ENCODE peak calls at places on chromosome 4, in six cellular contexts. N is CD8-positive, alpha-beta memory T cell; C is GM12878; D is activated T-cell treated with anti-CD3 and anti-CD28 coated beads for 48 hours; O is activated CD4-positive, alpha-beta T cell treated with anti-CD3 and anti-CD28 coated beads, Interleukin-2, amount 50 U/mL, for 1 hour; I is kidney glomerular epithelial cell. R is an unnamed sample.

GRCh38 chr4:63296773-63297172 is 1112.5 kb downstream of the TECRL start:
- DNase-seq in O (no peak), N (no peak), D (no peak), I (no peak), C (no peak), R (no peak)

GRCh38 chr4:82661601-82662000 is 99.8 kb upstream of the TMEM150C start:
- DNase-seq in O (no peak), C (no peak), I (no peak), N (no peak), D (no peak), R (no peak)

GRCh38 chr4:15042529-15043167 is 40.4 kb downstream of the CPEB2 start:
- DNase-seq in O (no peak), D (no peak), N (no peak), C (no peak), I (peak; percentile 64), R (no peak)

GRCh38 chr4:150515135-150515534 is 66.8 kb upstream of the MAB21L2 start:
- DNase-seq in O (no peak), I (no peak), N (no peak), D (no peak), C (no peak), R (no peak)

GRCh38 chr4:71303850-71304249 is 35.0 kb upstream of the SLC4A4 start:
- DNase-seq in I (no peak), O (no peak), D (no peak), C (no peak), N (no peak), R (no peak)

GRCh38 chr4:39255916-39256315 is 73.6 kb downstream of the WDR19 start:
- DNase-seq in I (no peak), O (no peak), C (no peak), N (no peak), D (no peak), R (no peak)

GRCh38 chr4:123488916-123489315 is 92.3 kb downstream of the SPRY1 start:
- DNase-seq in N (no peak), O (no peak), D (no peak), I (peak; percentile 56), C (peak; percentile 19), R (no peak)

GRCh38 chr4:185079271-185079905 is 61.1 kb downstream of the HELT start:
- DNase-seq in I (no peak), C (no peak), D (no peak), O (no peak), N (no peak), R (no peak)

GRCh38 chr4:177464026-177464425 is 21.8 kb upstream of the AGA start:
- DNase-seq in N (no peak), D (no peak), O (no peak), C (no peak), I (no peak), R (no peak)

GRCh38 chr4:89539374-89539773 is 231.8 kb upstream of the GPRIN3 start:
- DNase-seq in D (no peak), C (no peak), O (no peak), N (no peak), I (peak; percentile 1), R (no peak)

GRCh38 chr4:177339794-177340374 is 30.2 kb downstream of the NEIL3 start:
- DNase-seq in D (no peak), N (no peak), C (peak; percentile 4), I (peak; percentile 73), O (no peak), R (peak; percentile 49)

GRCh38 chr4:14054391-14054790 is 426.9 kb upstream of the BOD1L1 start:
- DNase-seq in I (no peak), D (no peak), C (no peak), O (no peak), N (no peak), R (no peak)

GRCh38 chr4:11805837-11806236 is 377.1 kb upstream of the HS3ST1 start:
- DNase-seq in O (no peak), C (no peak), D (no peak), I (peak; percentile 41), N (no peak), R (no peak)

GRCh38 chr4:184169225-184169867 is 48.3 kb downstream of the ENPP6 start:
- DNase-seq in N (no peak), D (no peak), C (no peak), I (no peak), O (no peak), R (no peak)

GRCh38 chr4:135249006-135249405 is 1047.4 kb upstream of the PABPC4L start:
- DNase-seq in D (no peak), C (no peak), N (no peak), I (no peak), O (no peak), R (no peak)

GRCh38 chr4:156970501-156971167 is 965 bp downstream of the PDGFC start:
- DNase-seq in C (no peak), N (no peak), D (no peak), I (no peak), O (no peak), R (no peak)

GRCh38 chr4:5524900-5525299 is 183.5 kb downstream of the EVC2 start:
- DNase-seq in C (no peak), I (peak; percentile 47), D (no peak), N (no peak), O (no peak), R (no peak)

GRCh38 chr4:142550955-142551354 is 295.1 kb downstream of the INPP4B start:
- DNase-seq in O (no peak), N (no peak), I (no peak), D (no peak), C (no peak), R (no peak)

GRCh38 chr4:182280439-182281111 is 37.4 kb downstream of the TENM3 start:
- DNase-seq in I (no peak), O (no peak), N (no peak), C (no peak), D (no peak), R (no peak)

GRCh38 chr4:149409186-149410056 is 406.2 kb downstream of the IQCM start:
- DNase-seq in N (no peak), I (peak; percentile 2), C (no peak), D (no peak), O (no peak), R (no peak)

GRCh38 chr4:6824071-6824470 is 41.5 kb downstream of the KIAA0232 start:
- DNase-seq in O (no peak), D (no peak), C (no peak), N (no peak), I (no peak), R (no peak)